ENCODE peak calls at places on chromosomes 4 and X, in four cellular contexts. Q, F, T and M are unnamed samples.

GRCh38 chr4:110624904-110625494 is 2.1 kb upstream of the PITX2 start:
- DNase-seq in F (no peak), Q (no peak), T (no peak), M (no peak)

GRCh38 chr4:102794999-102795398 is 32.4 kb downstream of the UBE2D3 start:
- DNase-seq in Q (no peak), F (no peak), T (no peak), M (no peak)

GRCh38 chrX:32530802-32531403 is 680.4 kb downstream of the DMD start:
- DNase-seq in T (no peak), F (peak; percentile 83), Q (peak; percentile 54), M (peak; percentile 0)

GRCh38 chr4:162959056-162959455 is 207.6 kb downstream of the NAF1 start:
- DNase-seq in Q (no peak), F (peak; percentile 34), T (peak; percentile 60), M (peak; percentile 4)

GRCh38 chrX:109344666-109345065 is 137.2 kb downstream of the GUCY2F start:
- DNase-seq in Q (no peak), T (no peak), F (no peak), M (no peak)

GRCh38 chrX:8244301-8244700 is 73.2 kb upstream of the VCX2 start:
- DNase-seq in T (no peak), F (no peak), Q (no peak), M (no peak)

GRCh38 chr4:40395908-40396806 is 61.0 kb downstream of the CHRNA9 start:
- DNase-seq in F (peak; percentile 37), Q (no peak), T (no peak), M (peak; percentile 82)

GRCh38 chr4:96455045-96455720 is 615.3 kb downstream of the PDHA2 start:
- DNase-seq in Q (no peak), T (no peak), F (no peak), M (no peak)

GRCh38 chr4:7664106-7664505 is 229.4 kb upstream of the PSAPL1 start:
- DNase-seq in F (no peak), T (no peak), Q (no peak), M (no peak)

GRCh38 chrX:4570141-4570540 is 856.7 kb upstream of the PRKX start:
- DNase-seq in Q (no peak), F (peak; percentile 54), T (no peak), M (no peak)

GRCh38 chrX:131727778-131728177 is 183.9 kb downstream of the OR13H1 start:
- DNase-seq in T (no peak), F (no peak), Q (no peak), M (no peak)

GRCh38 chrX:121000589-121000988 is 15.0 kb upstream of the CT47A1 start:
- DNase-seq in T (no peak), F (peak; percentile 19), Q (peak; percentile 34), M (no peak)

GRCh38 chrX:132058050-132058449 is 34.9 kb downstream of the STK26 start:
- DNase-seq in F (no peak), Q (no peak), T (no peak), M (no peak)

DNA sequence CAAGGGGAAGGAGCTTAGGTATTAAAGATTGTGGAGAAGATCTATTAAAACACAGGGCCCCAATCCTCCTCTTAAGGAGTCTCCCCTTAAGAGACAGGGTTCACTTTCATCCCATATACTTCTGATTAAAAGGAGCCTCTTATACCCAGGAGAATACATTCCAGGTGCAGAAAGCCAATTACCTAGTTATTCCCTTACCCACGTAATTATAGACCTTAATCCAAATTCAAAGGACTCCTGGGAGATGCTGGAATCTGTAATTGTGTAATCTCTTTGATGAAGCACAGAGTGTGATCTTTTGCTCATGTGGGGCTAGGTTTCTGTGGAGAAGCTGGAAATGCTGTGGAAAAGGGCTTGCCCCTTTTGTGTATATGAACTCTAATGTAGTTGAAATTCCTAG is 1.4 kb upstream of the SEC24B start:
- DNase-seq in F (no peak), Q (no peak), T (no peak), M (no peak)
- H2AFZ ChIP-seq in F (no peak overlapping the region), Q (no peak overlapping the region), T (no peak overlapping the region), M (no peak overlapping the region)

DNA sequence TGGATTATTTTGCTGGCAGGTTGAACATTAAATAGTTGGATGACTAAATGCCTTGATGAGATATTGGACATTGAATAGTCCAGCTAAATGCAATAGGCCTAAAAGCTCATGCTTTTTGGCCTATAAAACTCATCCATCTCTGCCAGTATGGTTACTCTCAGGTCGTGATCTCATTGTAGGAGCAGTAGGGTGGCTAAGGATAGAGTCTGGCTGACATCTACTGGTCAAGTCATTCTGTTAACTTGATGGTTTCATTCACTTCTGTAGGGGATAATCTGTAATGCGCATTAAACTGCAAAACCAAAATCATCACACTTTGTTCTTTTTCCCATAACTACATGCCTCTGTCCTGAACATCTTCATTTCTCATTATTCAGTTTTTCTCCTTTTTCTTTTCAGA is 227.0 kb downstream of the DKK2 start:
- DNase-seq in Q (peak; percentile 40), F (peak; percentile 49), T (no peak), M (no peak)
- TF ChIP-seq CTCF in Q (peak; percentile 43), F (peak; percentile 50), T (peak; percentile 63), M (no peak)

GRCh38 chrX:413322-414201 is 26.9 kb upstream of the PPP2R3B start:
- DNase-seq in F (no peak), T (peak; percentile 71), Q (no peak), M (no peak)
- H2AFZ ChIP-seq in F (peak overlapping the region; percentile 15), T (no peak overlapping the region), Q (no peak overlapping the region), M (no peak overlapping the region)

DNA sequence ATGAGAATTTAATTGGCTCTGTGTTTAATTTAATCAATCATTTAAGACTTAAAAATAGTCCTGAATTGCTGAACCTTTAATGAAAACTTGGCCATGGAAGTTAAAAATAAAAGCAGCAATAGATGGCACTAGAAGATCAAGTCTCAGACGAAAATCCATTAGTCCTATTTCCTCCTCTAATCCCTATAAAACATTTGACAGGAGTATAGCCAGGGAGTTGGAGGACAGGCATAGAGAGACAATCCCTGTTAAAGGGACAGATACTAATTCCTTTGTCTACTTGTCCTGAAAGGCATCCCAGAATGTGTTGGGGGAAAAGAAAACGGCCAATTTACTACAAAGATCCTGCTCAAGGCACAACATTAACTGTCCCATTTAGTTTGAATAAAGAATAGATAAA is 276.3 kb upstream of the TACR3 start:
- DNase-seq in T (no peak), Q (no peak), F (peak; percentile 18), M (peak; percentile 0)
- TF ChIP-seq CTCF in T (no peak), Q (no peak), F (peak; percentile 41), M (no peak)

GRCh38 chr4:74104145-74104544 is 5.2 kb upstream of the CXCL2 start:
- DNase-seq in F (peak; percentile 31), Q (no peak), T (no peak), M (no peak)

GRCh38 chr4:74097161-74097560 is 1.8 kb downstream of the CXCL2 start:
- DNase-seq in T (no peak), Q (no peak), F (no peak), M (no peak)

GRCh38 chr4:74098628-74098995 is 383 bp downstream of the CXCL2 start:
- DNase-seq in F (peak; percentile 26), Q (no peak), T (peak; percentile 38), M (no peak)

GRCh38 chr4:74097631-74098550 is 1.1 kb downstream of the CXCL2 start:
- DNase-seq in F (peak; percentile 16), T (no peak), Q (no peak), M (no peak)

GRCh38 chr4:74100531-74100930 is 1.5 kb upstream of the CXCL2 start:
- DNase-seq in F (peak; percentile 19), Q (no peak), T (no peak), M (no peak)
- H2AFZ ChIP-seq in F (no peak overlapping the region), Q (no peak overlapping the region), T (no peak overlapping the region), M (no peak overlapping the region)

DNA sequence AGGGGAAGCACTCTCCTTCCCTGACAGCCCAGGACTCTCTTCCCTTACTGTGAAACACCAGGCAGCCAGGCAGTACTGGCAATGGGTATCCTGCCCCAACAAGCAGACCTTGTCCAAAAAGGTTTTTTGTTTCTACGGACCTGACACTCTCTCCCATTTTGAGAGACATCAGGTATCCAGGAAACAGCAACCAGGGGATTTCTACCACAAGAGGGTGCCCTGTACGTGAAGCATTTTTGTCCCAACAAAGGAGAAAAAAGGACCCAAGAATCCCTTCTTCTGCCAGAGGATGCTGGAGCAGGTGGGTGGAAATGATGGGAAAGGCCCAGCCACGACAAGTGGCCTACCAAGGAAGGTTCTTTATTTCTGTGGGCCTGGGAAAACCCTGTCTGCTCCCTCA is 65.7 kb upstream of the FGF13 start:
- DNase-seq in T (peak; percentile 35), Q (no peak), F (no peak), M (no peak)
- TF ChIP-seq CTCF in T (peak; percentile 55), Q (no peak), F (no peak), M (no peak)

GRCh38 chrX:48522291-48522690 is 683 bp downstream of the EBP start:
- DNase-seq in T (no peak), Q (no peak), F (peak; percentile 53), M (no peak)

GRCh38 chrX:48523682-48524081 is 2.1 kb downstream of the EBP start:
- DNase-seq in F (no peak), T (no peak), Q (no peak), M (no peak)

GRCh38 chrX:48521353-48522243 is at the start of gene EBP:
- DNase-seq in Q (peak; percentile 93), F (peak; percentile 93), T (peak; percentile 92), M (peak; percentile 84)

GRCh38 chrX:48520976-48521352 is 644 bp upstream of the EBP start:
- DNase-seq in F (no peak), Q (no peak), T (peak; percentile 63), M (no peak)

DNA sequence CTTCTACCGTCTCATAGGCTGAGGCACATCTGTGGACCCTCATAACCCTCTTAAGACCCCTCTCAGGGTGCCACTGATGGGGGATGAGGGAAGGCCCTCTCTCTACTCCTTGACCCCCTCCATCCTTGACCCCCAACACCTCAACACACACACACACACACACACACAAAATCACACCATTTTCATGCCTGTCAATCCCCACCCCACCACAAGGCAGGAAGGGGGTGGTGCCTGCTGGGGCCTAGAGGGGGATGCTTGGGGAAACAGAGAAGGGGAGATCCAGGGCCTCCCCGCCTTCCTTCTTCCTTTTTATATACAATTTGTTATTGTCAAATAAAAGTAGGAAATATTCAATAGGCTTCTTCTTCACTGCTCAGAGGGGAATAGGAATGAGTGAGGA is 1.2 kb upstream of the EBP start:
- DNase-seq in T (no peak), Q (no peak), F (no peak), M (no peak)
- H2AFZ ChIP-seq in T (no peak overlapping the region), Q (peak overlapping the region; percentile 64), F (no peak overlapping the region), M (no peak overlapping the region)